ENCODE peak calls at places on chromosomes 7 and 10, in seven cellular contexts. R is AG09319; O is OCI-LY7; Y is CD8-positive, alpha-beta memory T cell; E is prostate gland; S is stimulated activated CD8-positive, alpha-beta memory T cell treated with anti-CD3 and anti-CD28 coated beads, Interleukin-2, amount 100 ng/mL, for 1 hour; W is RWPE2. Z is an unnamed sample.

GRCh38 chr7:51644216-51644615 is 327.6 kb upstream of the COBL start:
- DNase-seq in O (no peak), W (no peak), Y (no peak), E (no peak), R (no peak), S (no peak), Z (no peak)

GRCh38 chr10:11789956-11790355 is 33.2 kb upstream of the PROSER2 start:
- DNase-seq in R (no peak), O (no peak), W (no peak), Y (no peak), S (no peak), E (no peak), Z (no peak)

GRCh38 chr10:59945991-59946390 is 39.6 kb upstream of the CCDC6 start:
- DNase-seq in O (no peak), W (no peak), R (no peak), Y (no peak), E (no peak), S (no peak), Z (no peak)

GRCh38 chr7:188174-188573 is 4.2 kb upstream of the FAM20C start:
- DNase-seq in W (no peak), Y (no peak), O (no peak), E (no peak), S (no peak), R (no peak), Z (no peak)

GRCh38 chr7:27605689-27606269 is 56.9 kb downstream of the HIBADH start:
- DNase-seq in S (no peak), E (no peak), R (no peak), W (no peak), O (peak), Y (no peak), Z (peak)

GRCh38 chr7:210401-210925 is 18.1 kb downstream of the FAM20C start:
- DNase-seq in R (no peak), W (no peak), E (no peak), S (no peak), O (no peak), Y (no peak), Z (no peak)

GRCh38 chr7:36658603-36659516 is 65.4 kb downstream of the AOAH start:
- DNase-seq in Y (no peak), W (no peak), R (peak), O (no peak), S (no peak), E (no peak), Z (peak)

GRCh38 chr7:122014697-122015096 is 129.4 kb downstream of the AASS start:
- DNase-seq in W (no peak), R (no peak), S (no peak), E (no peak), O (no peak), Y (no peak), Z (no peak)

GRCh38 chr10:91420868-91421267 is 10.7 kb downstream of the HECTD2 start:
- DNase-seq in S (no peak), W (no peak), O (no peak), E (no peak), R (no peak), Y (no peak), Z (no peak)

GRCh38 chr10:2529945-2530344 is 537.4 kb upstream of the PFKP start:
- DNase-seq in S (no peak), W (no peak), E (no peak), O (no peak), Y (no peak), R (no peak), Z (no peak)

GRCh38 chr7:28378574-28379149 is 33.7 kb upstream of the CREB5 start:
- DNase-seq in Y (no peak), R (no peak), S (no peak), W (no peak), O (no peak), E (no peak), Z (no peak)

GRCh38 chr10:90865400-90865799 is 6.4 kb upstream of the RPP30 start:
- DNase-seq in W (no peak), O (peak), S (no peak), Y (no peak), E (no peak), R (no peak), Z (no peak)

GRCh38 chr7:15753834-15754600 is 67.5 kb upstream of the MEOX2 start:
- DNase-seq in R (no peak), W (no peak), E (no peak), O (no peak), Y (no peak), S (no peak), Z (no peak)